ENCODE peak calls at places on chromosomes 11 and 22, in four cellular contexts. H, Z, P and F are unnamed samples.

GRCh38 chr11:74182635-74183034 is 11.5 kb downstream of the PPME1 start:
- ATAC-seq in Z (no peak), P (no peak), H (no peak), F (no peak)

GRCh38 chr11:1300569-1301187 is 8.8 kb downstream of the TOLLIP start:
- ATAC-seq in P (no peak), H (no peak), Z (no peak), F (peak; percentile 22)

GRCh38 chr22:46686221-46686872 is 51.7 kb downstream of the CERK start:
- ATAC-seq in H (no peak), Z (no peak), P (no peak), F (no peak)

GRCh38 chr11:118343981-118344521 is at the start of gene CD3G:
- ATAC-seq in P (no peak), Z (peak; percentile 16), H (no peak), F (no peak)

GRCh38 chr22:39750759-39751158 is 142.8 kb downstream of the ENTHD1 start:
- ATAC-seq in P (no peak), Z (no peak), H (no peak), F (no peak)

GRCh38 chr11:1889941-1890855 is 1.5 kb downstream of the PRR33 start:
- ATAC-seq in P (no peak), Z (peak; percentile 28), H (no peak), F (no peak)

GRCh38 chr11:47437746-47438418 is 11.1 kb downstream of the RAPSN start:
- ATAC-seq in P (peak; percentile 23), H (peak; percentile 30), Z (peak; percentile 28), F (no peak)

GRCh38 chr11:12673924-12674570 is at the start of gene TEAD1:
- ATAC-seq in Z (peak; percentile 95), P (peak; percentile 85), H (peak; percentile 93), F (peak; percentile 95)

GRCh38 chr11:96538104-96538503 is 148.3 kb downstream of the JRKL start:
- ATAC-seq in P (no peak), Z (no peak), H (no peak), F (no peak)

GRCh38 chr11:73241300-73241699 is 23.2 kb downstream of the P2RY2 start:
- ATAC-seq in H (no peak), Z (no peak), P (no peak), F (no peak)

GRCh38 chr11:86469491-86470388 is 95.1 kb downstream of the CCDC81 start:
- ATAC-seq in H (peak; percentile 7), Z (peak; percentile 37), P (no peak), F (peak; percentile 22)

GRCh38 chr11:134625631-134626030 is 213.6 kb upstream of the B3GAT1 start:
- ATAC-seq in P (no peak), Z (no peak), H (no peak), F (no peak)

GRCh38 chr11:6655020-6655789 is 404 bp downstream of the DCHS1 start:
- ATAC-seq in Z (no peak), H (peak; percentile 51), P (peak; percentile 58), F (peak; percentile 61)

GRCh38 chr11:84855846-84856245 is 771.3 kb downstream of the DLG2 start:
- ATAC-seq in P (no peak), H (no peak), Z (no peak), F (no peak)

GRCh38 chr22:27603823-27604190 is 197.7 kb downstream of the MN1 start:
- ATAC-seq in Z (peak; percentile 23), H (no peak), P (peak; percentile 78), F (no peak)

GRCh38 chr11:31102875-31103274 is 266.7 kb downstream of the DCDC1 start:
- ATAC-seq in H (no peak), P (no peak), Z (no peak), F (no peak)

GRCh38 chr11:26960265-26960664 is 33.6 kb upstream of the FIBIN start:
- ATAC-seq in Z (no peak), P (no peak), H (no peak), F (no peak)

GRCh38 chr22:33717694-33718396 is 202.4 kb downstream of the LARGE1 start:
- ATAC-seq in H (no peak), Z (no peak), P (no peak), F (no peak)

DNA sequence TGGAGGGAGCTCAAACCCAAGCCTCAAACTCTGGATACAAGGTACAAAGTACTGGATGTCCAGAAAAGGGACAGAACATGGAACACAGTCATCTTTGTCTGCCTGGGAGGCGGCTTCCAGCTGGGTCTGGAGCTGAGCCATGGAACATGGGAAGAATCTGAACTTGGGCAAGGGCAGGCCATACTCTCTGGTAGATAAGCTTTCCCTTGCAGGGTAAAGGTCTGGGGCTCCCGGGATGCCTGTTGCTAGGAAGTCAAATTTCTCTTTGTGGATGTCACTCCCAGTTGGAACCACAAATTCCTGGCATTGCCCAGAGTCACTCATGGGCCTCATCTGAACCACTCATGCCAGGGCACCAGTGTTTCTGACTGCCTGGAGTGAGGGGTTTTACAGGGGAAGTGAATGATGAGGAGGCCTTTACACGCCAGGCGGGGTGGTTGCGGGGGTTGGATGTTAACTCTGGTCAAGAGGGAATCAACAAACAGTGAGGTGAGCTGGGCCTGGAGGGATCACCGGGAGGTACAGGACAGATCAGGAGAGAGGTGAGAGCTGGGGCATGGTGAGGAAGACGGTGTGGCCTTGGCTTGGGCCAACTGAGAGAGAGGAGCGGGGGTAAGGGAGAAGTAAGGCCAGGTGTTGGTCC is 5.7 kb downstream of the FTH1 start:
- ATAC-seq in H (peak; percentile 24), P (peak; percentile 4), Z (no peak), F (peak; percentile 30)
- TF ChIP-seq POLR2AphosphoS5 in H (no peak), P (no peak), Z (no peak), F (peak; percentile 8)

GRCh38 chr22:23278883-23279675 is 98.8 kb downstream of the BCR start:
- ATAC-seq in H (no peak), P (no peak), Z (no peak), F (peak; percentile 8)
- TF ChIP-seq POLR2AphosphoS5 in H (no peak), P (no peak), Z (no peak), F (peak; percentile 33)

DNA sequence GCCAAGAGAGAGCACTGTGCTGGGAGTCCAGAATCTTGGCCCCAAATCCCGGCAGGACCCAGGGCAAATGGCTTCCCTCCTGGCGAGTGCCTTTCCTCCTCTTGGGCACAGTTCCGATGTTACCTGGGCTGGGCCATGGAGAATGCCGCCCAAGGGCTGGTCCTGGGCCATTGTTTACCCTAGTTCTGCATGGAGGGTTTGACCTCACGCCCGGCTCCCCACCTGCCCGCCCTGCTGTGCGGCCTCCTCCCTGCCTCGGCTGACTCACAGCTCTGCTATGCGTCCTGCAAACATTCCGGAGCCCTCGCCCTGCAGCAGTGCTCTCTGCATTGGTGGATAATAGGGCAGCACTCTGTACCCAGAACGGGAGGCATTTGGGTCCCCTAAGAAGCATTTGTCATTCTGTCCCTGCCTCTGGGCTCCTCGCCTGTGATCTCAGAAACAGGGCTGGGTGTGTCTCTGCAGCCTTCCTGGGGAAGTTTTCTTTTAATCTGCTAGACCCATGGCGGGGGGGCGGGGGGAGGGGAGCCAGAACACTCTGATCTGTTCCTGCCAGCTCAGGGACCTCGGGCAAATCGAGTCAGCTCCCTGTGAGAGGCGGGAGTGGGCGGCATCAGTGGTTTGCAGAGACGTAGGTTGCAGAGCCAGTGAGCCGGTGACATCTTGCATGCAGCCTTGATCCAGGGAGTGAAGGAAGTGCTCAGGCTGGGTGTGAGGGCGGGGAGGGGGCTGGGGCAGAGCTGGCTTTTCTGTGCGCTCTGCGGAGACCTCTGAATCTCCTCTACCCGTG is 32.9 kb upstream of the SMIM38 start:
- ATAC-seq in Z (peak; percentile 55), H (peak; percentile 95), P (peak; percentile 92), F (peak; percentile 89)
- TF ChIP-seq POLR2AphosphoS5 in Z (no peak), H (peak; percentile 96), P (peak; percentile 25), F (peak; percentile 71)

GRCh38 chr11:66314186-66314501 is 2.7 kb downstream of the CD248 start:
- ATAC-seq in P (no peak), H (no peak), Z (no peak), F (no peak)

GRCh38 chr11:66311470-66311964 is 5.3 kb downstream of the CD248 start:
- ATAC-seq in P (peak; percentile 3), Z (no peak), H (peak; percentile 1), F (no peak)

GRCh38 chr11:66311965-66312548 is 4.8 kb downstream of the CD248 start:
- ATAC-seq in H (peak; percentile 89), P (peak; percentile 55), Z (peak; percentile 88), F (peak; percentile 84)

GRCh38 chr11:66313321-66314185 is 3.3 kb downstream of the CD248 start:
- ATAC-seq in Z (no peak), P (peak; percentile 12), H (no peak), F (no peak)

DNA sequence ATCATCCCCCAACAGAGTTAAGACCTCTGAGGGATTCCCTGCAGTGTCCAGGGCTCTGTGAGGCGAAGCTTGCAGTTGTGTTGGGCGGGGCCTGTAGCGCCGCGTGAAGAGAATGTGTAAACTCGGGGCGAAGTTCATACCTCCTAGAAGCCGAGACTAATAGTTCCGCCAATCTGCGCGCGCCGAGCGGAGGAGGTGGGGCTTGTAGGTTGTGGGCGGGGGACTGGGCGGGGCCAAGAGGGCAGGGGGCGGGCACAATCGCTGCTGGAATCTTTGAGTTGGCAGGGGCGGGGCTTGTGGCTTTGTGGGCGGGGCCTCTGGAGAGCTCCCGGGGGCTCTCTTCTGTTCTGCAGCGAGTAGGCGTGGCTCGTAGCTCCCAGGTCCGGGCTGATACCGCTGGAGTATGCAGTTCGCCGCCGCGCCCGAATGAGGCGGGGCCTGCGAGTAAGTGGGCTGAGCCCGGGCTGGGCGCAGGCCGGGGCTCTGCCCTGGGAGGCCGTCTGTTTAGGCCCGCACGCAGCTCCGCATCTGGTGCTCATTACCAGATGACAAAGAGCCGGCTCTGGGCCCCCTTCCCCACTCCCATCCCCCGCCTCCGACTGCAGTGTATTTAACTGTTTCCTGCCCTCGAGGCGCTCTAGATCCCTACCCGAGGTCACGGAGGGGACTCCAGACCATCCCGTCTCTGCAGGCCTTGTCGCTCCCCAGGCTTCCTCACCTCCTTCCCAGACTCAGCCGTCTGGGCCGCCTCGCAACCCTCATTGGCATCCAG is 4.1 kb downstream of the CD248 start:
- ATAC-seq in P (peak; percentile 78), H (peak; percentile 91), Z (peak; percentile 94), F (peak; percentile 89)
- TF ChIP-seq POLR2AphosphoS5 in P (no peak), H (peak; percentile 32), Z (no peak), F (peak; percentile 29)